ENCODE peak calls at places on chromosomes 13 and 19, in eight cellular contexts. J is frontal cortex; Y is iris pigment epithelial cell; R is NCI-H1092 treated with DMSO at 0.1 percent for 48 hours; W is aorta; A is endodermal cell; D is SHP77 treated with DMSO at 0.1 percent for 48 hours; P is activated T-cell treated with anti-CD3 and anti-CD28 coated beads, Interleukin-2, amount 50 U/mL, for 72 hours. H is an unnamed sample.
A peak's percentile ranks its signal among the peaks of the same experiment; 100 is the strongest.

GRCh38 chr13:33496336-33496735 is 210.8 kb upstream of the STARD13 start:
- DNase-seq in J (no peak), Y (no peak), R (no peak), W (no peak), A (no peak), D (no peak), P (no peak), H (no peak)

GRCh38 chr13:90800082-90800746 is 547.3 kb upstream of the MIR17HG start:
- DNase-seq in J (no peak), Y (no peak), R (no peak), W (peak; percentile 78), A (no peak), D (peak; percentile 18), P (no peak), H (no peak)

GRCh38 chr13:44971656-44972595 is 17.3 kb downstream of the NUFIP1 start:
- DNase-seq in J (no peak), Y (peak; percentile 45), R (no peak), W (no peak), A (no peak), D (no peak), P (no peak), H (no peak)

GRCh38 chr19:7662657-7663056 is 6.2 kb upstream of the RETN start:
- DNase-seq in J (no peak), Y (no peak), R (no peak), W (no peak), A (no peak), D (no peak), P (no peak), H (no peak)

GRCh38 chr13:111022241-111022640 is 92.9 kb upstream of the ARHGEF7 start:
- DNase-seq in J (no peak), Y (no peak), R (no peak), W (no peak), A (no peak), D (no peak), P (no peak), H (no peak)

GRCh38 chr13:42720116-42720857 is 61.1 kb upstream of the FAM216B start:
- DNase-seq in J (no peak), Y (peak; percentile 99), R (no peak), W (no peak), A (no peak), D (no peak), P (peak; percentile 34), H (peak; percentile 23)

GRCh38 chr13:95921485-95921884 is 131.7 kb downstream of the UGGT2 start:
- DNase-seq in J (no peak), Y (peak; percentile 32), R (no peak), W (no peak), A (no peak), D (no peak), P (no peak), H (no peak)

GRCh38 chr13:26621731-26622401 is 64.4 kb downstream of the WASF3 start:
- DNase-seq in J (no peak), Y (no peak), R (no peak), W (no peak), A (no peak), D (no peak), P (no peak), H (no peak)

GRCh38 chr13:34156841-34157365 is 339.0 kb downstream of the RFC3 start:
- DNase-seq in J (no peak), Y (peak; percentile 98), R (peak; percentile 66), W (peak; percentile 89), A (peak; percentile 75), D (peak; percentile 88), P (peak; percentile 65), H (peak; percentile 52)

GRCh38 chr19:8363803-8364771 is at the start of gene ANGPTL4:
- DNase-seq in J (peak; percentile 75), Y (peak; percentile 85), R (no peak), W (peak; percentile 91), A (peak; percentile 87), D (no peak), P (peak; percentile 69), H (peak; percentile 30)

GRCh38 chr19:37905936-37906867 is at the start of gene WDR87:
- DNase-seq in J (peak; percentile 44), Y (no peak), R (peak; percentile 51), W (peak; percentile 76), A (peak; percentile 95), D (peak; percentile 69), P (peak; percentile 53), H (peak; percentile 95)

GRCh38 chr13:94947392-94947791 is 235.0 kb upstream of the SOX21 start:
- DNase-seq in J (no peak), Y (no peak), R (peak; percentile 13), W (no peak), A (no peak), D (no peak), P (no peak), H (peak; percentile 39)

GRCh38 chr13:48775804-48776203 is 122.1 kb downstream of the CYSLTR2 start:
- DNase-seq in J (no peak), Y (peak; percentile 95), R (no peak), W (no peak), A (no peak), D (no peak), P (no peak), H (no peak)

GRCh38 chr13:105410602-105411001 is 1124.9 kb downstream of the EFNB2 start:
- DNase-seq in J (peak; percentile 10), Y (peak; percentile 10), R (peak; percentile 29), W (peak; percentile 87), A (peak; percentile 92), D (peak; percentile 32), P (peak; percentile 9), H (peak; percentile 36)

H was measured in NCI-H1417.